ENCODE peak calls at places on chromosome 16, in nine cellular contexts. P is Caco-2; F is colonic mucosa; U is body of pancreas; J is right atrium auricular region; T is fibroblast of lung; N is CD8-positive, alpha-beta T cell; K is GM23248; S is mammary epithelial cell. X is an unnamed sample.

GRCh38 chr16:69916445-69916844 is 34.7 kb upstream of the CLEC18A start:
- DNase-seq in P (no peak), F (no peak), U (no peak), J (no peak), T (no peak), N (no peak), K (no peak), S (no peak), X (no peak)

GRCh38 chr16:66601471-66601870 is 3.0 kb upstream of the CMTM3 start:
- DNase-seq in P (no peak), F (no peak), U (no peak), J (no peak), T (no peak), N (no peak), K (no peak), S (no peak), X (peak; percentile 35)

GRCh38 chr16:50879873-50880695 is 138.2 kb downstream of the CYLD start:
- DNase-seq in P (no peak), F (no peak), U (peak; percentile 23), J (peak; percentile 52), T (no peak), N (no peak), K (peak; percentile 2), S (peak; percentile 23), X (peak; percentile 64)

GRCh38 chr16:50038756-50039529 is 13.9 kb downstream of the CNEP1R1 start:
- DNase-seq in P (no peak), F (peak; percentile 74), U (no peak), J (peak; percentile 61), T (no peak), N (no peak), K (peak; percentile 27), S (no peak), X (peak; percentile 78)

GRCh38 chr16:86647561-86647960 is 69.2 kb downstream of the FOXL1 start:
- DNase-seq in P (no peak), F (no peak), U (no peak), J (no peak), T (no peak), N (no peak), K (no peak), S (no peak), X (no peak)

GRCh38 chr16:53291757-53292392 is 142.4 kb upstream of the RBL2 start:
- DNase-seq in P (no peak), F (no peak), U (no peak), J (no peak), T (peak; percentile 13), N (no peak), K (peak; percentile 72), S (peak; percentile 31), X (no peak)

GRCh38 chr16:11757671-11758545 is 15.3 kb upstream of the TXNDC11 start:
- DNase-seq in P (peak; percentile 47), F (peak; percentile 59), U (no peak), J (no peak), T (peak; percentile 71), N (no peak), K (peak; percentile 15), S (peak; percentile 19), X (no peak)

GRCh38 chr16:50102046-50102756 is 36.4 kb downstream of the HEATR3 start:
- DNase-seq in P (no peak), F (no peak), U (no peak), J (no peak), T (peak; percentile 69), N (no peak), K (peak; percentile 88), S (peak; percentile 58), X (no peak)

DNA sequence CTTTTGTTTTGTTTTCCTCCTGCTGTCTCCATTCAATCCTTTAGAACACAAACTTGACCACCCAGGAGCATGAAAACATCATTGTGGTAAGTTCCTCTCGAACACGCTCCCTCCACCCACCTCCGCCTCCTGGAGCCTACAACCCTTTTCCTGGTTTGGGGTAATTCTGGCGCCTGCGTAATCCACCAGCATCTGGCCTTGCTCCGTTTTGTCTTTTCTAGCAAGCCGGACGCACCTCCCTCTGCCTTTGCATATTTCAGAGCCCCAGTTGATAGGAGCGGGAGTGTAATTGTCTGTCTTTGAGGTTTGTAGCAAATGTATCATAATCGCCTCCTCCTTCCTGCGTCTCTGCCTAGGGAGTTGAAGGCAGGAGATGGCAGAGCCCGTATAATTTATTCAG is 121.4 kb upstream of the PLCG2 start:
- DNase-seq in P (no peak), F (no peak), U (no peak), J (no peak), T (no peak), N (no peak), K (no peak), S (no peak), X (no peak)
- H3K4me1 ChIP-seq in P (no peaks in the 10 kb centered on the region), F (no peaks in the 10 kb centered on the region), U (peaks cover 9% of the 10 kb centered on the region), J (peaks cover 5% of the 10 kb centered on the region), T (no peaks in the 10 kb centered on the region), N (no peaks in the 10 kb centered on the region), K (peaks cover 7% of the 10 kb centered on the region), S (peaks cover 11% of the 10 kb centered on the region), X (peaks cover 4% of the 10 kb centered on the region)

DNA sequence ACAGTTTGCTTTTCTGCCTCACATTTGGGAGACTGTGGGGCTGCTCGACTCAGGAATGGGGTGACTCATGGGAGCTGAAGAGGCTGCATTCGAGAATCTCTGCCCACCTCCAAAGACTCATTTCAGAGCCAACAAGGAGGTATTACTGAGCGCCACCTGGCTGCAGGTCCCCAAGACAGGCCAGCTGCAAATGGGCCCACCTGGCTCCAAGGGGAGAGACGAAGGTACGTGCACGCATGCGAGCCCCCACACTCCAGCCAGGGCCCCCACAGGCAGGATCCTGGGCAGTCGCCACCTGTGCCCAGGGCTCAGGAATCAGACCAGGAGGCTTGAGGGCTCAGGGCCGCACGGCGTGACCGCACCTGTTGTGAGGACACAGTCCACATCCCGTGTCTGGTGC is 6.0 kb downstream of the HAGHL start:
- DNase-seq in P (no peak), F (no peak), U (no peak), J (no peak), T (no peak), N (no peak), K (peak; percentile 49), S (no peak), X (no peak)
- H3K4me3 ChIP-seq in P (no peak overlapping the region), F (no peak overlapping the region), U (no peak overlapping the region), J (no peak overlapping the region), T (no peak overlapping the region), N (no peak overlapping the region), K (no peak overlapping the region), S (no peak overlapping the region), X (no peak overlapping the region)

GRCh38 chr16:2211923-2212347 is 1.3 kb upstream of the BRICD5 start:
- DNase-seq in P (no peak), F (no peak), U (no peak), J (no peak), T (no peak), N (no peak), K (no peak), S (no peak), X (no peak)

GRCh38 chr16:2213817-2214720 is 571 bp downstream of the PGP start:
- DNase-seq in P (no peak), F (no peak), U (no peak), J (no peak), T (no peak), N (no peak), K (peak; percentile 59), S (no peak), X (no peak)

GRCh38 chr16:2212362-2213324 is 2.0 kb upstream of the BRICD5 start:
- DNase-seq in P (no peak), F (no peak), U (peak; percentile 84), J (no peak), T (no peak), N (no peak), K (no peak), S (peak; percentile 36), X (peak; percentile 82)

GRCh38 chr16:2216330-2216729 is 1.7 kb upstream of the PGP start:
- DNase-seq in P (no peak), F (no peak), U (no peak), J (no peak), T (no peak), N (no peak), K (no peak), S (no peak), X (no peak)

GRCh38 chr16:2214721-2214970 is at the start of gene PGP:
- DNase-seq in P (no peak), F (no peak), U (no peak), J (no peak), T (no peak), N (no peak), K (no peak), S (no peak), X (no peak)
- H3K4me1 ChIP-seq in P (peaks cover 29% of the 10 kb centered on the region), F (peaks cover 18% of the 10 kb centered on the region), U (peaks cover 26% of the 10 kb centered on the region), J (peaks cover 32% of the 10 kb centered on the region), T (peaks cover 7% of the 10 kb centered on the region), N (peaks cover 14% of the 10 kb centered on the region), K (peaks cover 10% of the 10 kb centered on the region), S (peaks cover 26% of the 10 kb centered on the region), X (peaks cover 37% of the 10 kb centered on the region)

DNA sequence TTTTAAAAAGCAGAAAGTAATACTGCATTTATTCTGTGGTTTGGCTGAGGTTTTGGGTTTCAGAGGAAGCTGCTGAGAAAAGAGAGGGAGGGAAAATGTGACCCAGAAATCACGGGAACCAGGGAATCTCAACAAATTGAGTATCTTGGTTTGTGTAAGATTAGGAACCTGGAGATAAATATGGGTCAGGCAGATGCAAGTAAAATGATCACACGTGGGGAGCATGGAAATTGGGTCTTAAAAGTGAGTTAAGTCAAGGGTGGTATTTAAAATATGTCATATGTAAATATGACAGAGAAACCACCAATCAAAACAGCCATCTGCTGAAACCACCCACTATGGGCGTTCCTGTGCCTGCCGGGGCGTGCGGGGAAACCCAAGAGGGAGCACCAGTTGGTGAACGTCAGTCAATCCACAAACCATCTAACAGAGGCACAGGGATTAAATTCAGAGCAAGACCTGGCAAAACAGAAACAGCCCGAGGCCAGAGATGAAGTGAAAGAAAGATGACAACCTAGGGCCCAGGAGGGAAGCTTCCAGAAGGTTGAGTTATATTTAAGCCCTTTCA is 33.4 kb downstream of the CDH13 start:
- DNase-seq in P (no peak), F (no peak), U (no peak), J (no peak), T (peak; percentile 56), N (no peak), K (peak; percentile 33), S (peak; percentile 51), X (no peak)
- H3K4me3 ChIP-seq in P (no peak overlapping the region), F (no peak overlapping the region), U (no peak overlapping the region), J (no peak overlapping the region), T (peak overlapping the region; percentile 29), N (no peak overlapping the region), K (no peak overlapping the region), S (no peak overlapping the region), X (no peak overlapping the region)